ENCODE peak calls at places on chromosome 18, in ten cellular contexts. E is neural progenitor cell, R is A549, N is GM10248, P is tibial artery, A is right lobe of liver, D is H9, M is fibroblast of mammary gland, L is Peyer's patch, F is thyroid gland. K is an unnamed sample.

GRCh38 chr18:74906189-74906588 is 302.8 kb downstream of the PTGR3 start:
- DNase-seq in E (no peak), R (no peak), N (no peak), P (no peak), A (no peak), D (no peak), M (no peak), L (no peak), F (no peak), K (no peak)

GRCh38 chr18:48994044-48994651 is 43.4 kb upstream of the SMAD7 start:
- DNase-seq in E (no peak), R (no peak), N (no peak), P (peak), A (no peak), D (no peak), M (peak), L (no peak), F (peak), K (no peak)

GRCh38 chr18:59837586-59837985 is 62.2 kb upstream of the PMAIP1 start:
- DNase-seq in E (peak), R (peak), N (peak), P (no peak), A (no peak), D (peak), M (peak), L (peak), F (peak), K (peak)

GRCh38 chr18:75350440-75350839 is 77.1 kb downstream of the SMIM21 start:
- DNase-seq in E (peak), R (no peak), N (no peak), P (no peak), A (no peak), D (no peak), M (no peak), L (peak), F (no peak), K (no peak)

GRCh38 chr18:76668546-76668945 is 153.8 kb upstream of the ZNF236 start:
- DNase-seq in E (peak), R (no peak), N (no peak), P (no peak), A (no peak), D (no peak), M (no peak), L (no peak), F (no peak), K (no peak)

GRCh38 chr18:76460482-76460881 is 34.6 kb downstream of the ZNF516 start:
- DNase-seq in E (no peak), R (no peak), N (no peak), P (no peak), A (no peak), D (no peak), M (peak), L (no peak), F (no peak), K (no peak)

GRCh38 chr18:69491576-69491975 is 90.9 kb downstream of the DOK6 start:
- DNase-seq in E (no peak), R (no peak), N (no peak), P (no peak), A (no peak), D (no peak), M (no peak), L (no peak), F (no peak), K (no peak)

GRCh38 chr18:77133920-77134496 is 1.4 kb upstream of the MBP start:
- DNase-seq in E (peak), R (no peak), N (no peak), P (peak), A (peak), D (no peak), M (no peak), L (peak), F (peak), K (peak)

GRCh38 chr18:79927597-79928562 is 23.6 kb downstream of the SLC66A2 start:
- DNase-seq in E (peak), R (no peak), N (no peak), P (peak), A (no peak), D (peak), M (no peak), L (peak), F (peak), K (peak)

GRCh38 chr18:52337286-52337685 is 2.7 kb upstream of the DCC start:
- DNase-seq in E (no peak), R (no peak), N (no peak), P (no peak), A (no peak), D (no peak), M (peak), L (no peak), F (no peak), K (no peak)

GRCh38 chr18:35923939-35924338 is 48.5 kb upstream of the RMP24 start:
- DNase-seq in E (no peak), R (no peak), N (no peak), P (no peak), A (no peak), D (no peak), M (no peak), L (no peak), F (peak), K (no peak)

GRCh38 chr18:8480506-8481328 is 128.5 kb upstream of the RAB12 start:
- DNase-seq in E (peak), R (peak), N (no peak), P (no peak), A (no peak), D (peak), M (peak), L (peak), F (peak), K (no peak)

GRCh38 chr18:63681449-63682381 is 20.0 kb upstream of the SERPINB3 start:
- DNase-seq in E (no peak), R (no peak), N (no peak), P (no peak), A (peak), D (no peak), M (no peak), L (no peak), F (no peak), K (no peak)

GRCh38 chr18:13241083-13241892 is 22.7 kb downstream of the LDLRAD4 start:
- DNase-seq in E (no peak), R (no peak), N (no peak), P (peak), A (no peak), D (no peak), M (no peak), L (peak), F (no peak), K (no peak)

GRCh38 chr18:48293954-48294893 is 115.0 kb downstream of the ZBTB7C start:
- DNase-seq in E (no peak), R (no peak), N (no peak), P (no peak), A (no peak), D (no peak), M (no peak), L (peak), F (no peak), K (no peak)

GRCh38 chr18:42137671-42138375 is 182.8 kb downstream of the PIK3C3 start:
- DNase-seq in E (no peak), R (no peak), N (no peak), P (no peak), A (no peak), D (no peak), M (no peak), L (no peak), F (no peak), K (no peak)

GRCh38 chr18:58496231-58496630 is 132.7 kb downstream of the ALPK2 start:
- DNase-seq in E (no peak), R (no peak), N (no peak), P (no peak), A (no peak), D (no peak), M (peak), L (no peak), F (no peak), K (no peak)

GRCh38 chr18:12883003-12883683 is 894 bp downstream of the PTPN2 start:
- DNase-seq in E (peak), R (no peak), N (peak), P (peak), A (no peak), D (no peak), M (no peak), L (no peak), F (peak), K (no peak)

GRCh38 chr18:73136134-73136533 is 268.3 kb upstream of the NETO1 start:
- DNase-seq in E (peak), R (peak), N (peak), P (no peak), A (no peak), D (no peak), M (peak), L (no peak), F (no peak), K (no peak)

GRCh38 chr18:23141022-23141999 is 6.0 kb downstream of the CABLES1 start:
- DNase-seq in E (no peak), R (no peak), N (no peak), P (peak), A (peak), D (no peak), M (no peak), L (peak), F (peak), K (no peak)

DNA sequence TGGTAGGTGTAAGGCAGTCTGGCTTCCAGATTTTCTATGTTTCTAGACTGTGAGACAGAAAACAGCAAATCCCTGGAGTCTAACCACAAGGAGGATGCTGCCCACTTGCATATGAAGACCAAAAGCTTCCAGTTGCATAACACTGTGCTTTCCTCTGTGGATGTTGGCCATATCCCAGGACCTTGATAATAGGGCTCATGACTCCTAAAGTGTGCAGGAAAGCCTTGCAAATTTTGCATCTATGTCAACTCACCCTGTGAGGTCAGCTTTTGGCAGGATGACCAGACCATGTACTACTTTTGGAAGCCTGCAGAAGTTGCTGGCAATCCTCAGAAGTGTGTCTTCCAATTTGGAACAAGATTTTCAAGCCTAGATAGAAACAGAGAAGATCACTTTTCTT is 85.6 kb upstream of the RAB27B start:
- DNase-seq in E (no peak), R (no peak), N (no peak), P (peak), A (no peak), D (no peak), M (peak), L (peak), F (peak), K (no peak)
- TF ChIP-seq CTCF in E (no peak), R (no peak), N (no peak), P (no peak), A (no peak), D (no peak), M (no peak), L (no peak), F (no peak), K (no peak)

DNA sequence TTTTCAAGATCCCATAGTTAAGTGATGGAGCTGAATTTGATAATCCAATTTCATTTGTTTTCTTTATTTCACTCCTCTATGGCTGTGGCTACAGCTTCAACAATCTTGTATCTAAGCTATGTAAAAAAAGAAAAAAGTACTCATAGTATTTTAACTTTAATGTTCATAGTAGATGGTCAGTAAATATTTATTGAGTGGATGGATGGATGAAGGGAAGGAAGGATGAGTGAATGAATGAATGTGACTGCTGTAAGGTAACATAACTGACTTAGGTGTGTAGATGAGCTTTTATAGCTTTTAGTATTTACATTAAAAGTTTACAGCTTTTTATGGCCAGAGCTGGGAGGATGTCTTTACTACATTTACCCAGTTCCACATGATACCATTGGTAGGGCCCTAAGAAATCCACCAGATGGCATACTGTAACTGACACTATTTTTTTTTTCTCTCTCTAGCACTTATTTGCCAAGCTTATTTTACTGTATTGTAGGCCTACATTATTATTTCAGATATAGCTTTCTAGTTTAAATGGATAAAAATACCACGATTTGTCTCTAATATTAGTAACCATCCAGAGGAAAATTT is 13.4 kb upstream of the HRH4 start:
- DNase-seq in E (no peak), R (no peak), N (no peak), P (no peak), A (no peak), D (no peak), M (peak), L (no peak), F (no peak), K (no peak)
- TF ChIP-seq CTCF in E (peak), R (peak), N (no peak), P (no peak), A (peak), D (peak), M (peak), L (no peak), F (no peak), K (no peak)

GRCh38 chr18:9708057-9708881 is at the start of gene RAB31:
- DNase-seq in E (peak), R (peak), N (peak), P (peak), A (peak), D (peak), M (peak), L (peak), F (peak), K (peak)

GRCh38 chr18:9704233-9705118 is 3.6 kb upstream of the RAB31 start:
- DNase-seq in E (no peak), R (no peak), N (no peak), P (no peak), A (no peak), D (no peak), M (no peak), L (no peak), F (no peak), K (no peak)

GRCh38 chr18:9706081-9706935 is 1.8 kb upstream of the RAB31 start:
- DNase-seq in E (no peak), R (no peak), N (no peak), P (no peak), A (no peak), D (no peak), M (no peak), L (no peak), F (no peak), K (no peak)

GRCh38 chr18:9707381-9708056 is 582 bp upstream of the RAB31 start:
- DNase-seq in E (no peak), R (no peak), N (no peak), P (no peak), A (no peak), D (no peak), M (no peak), L (no peak), F (no peak), K (no peak)

GRCh38 chr18:9705183-9705864 is 2.8 kb upstream of the RAB31 start:
- DNase-seq in E (no peak), R (no peak), N (no peak), P (no peak), A (no peak), D (no peak), M (peak), L (no peak), F (no peak), K (no peak)
- TF ChIP-seq CTCF in E (no peak), R (no peak), N (no peak), P (no peak), A (no peak), D (no peak), M (no peak), L (no peak), F (no peak), K (no peak)

DNA sequence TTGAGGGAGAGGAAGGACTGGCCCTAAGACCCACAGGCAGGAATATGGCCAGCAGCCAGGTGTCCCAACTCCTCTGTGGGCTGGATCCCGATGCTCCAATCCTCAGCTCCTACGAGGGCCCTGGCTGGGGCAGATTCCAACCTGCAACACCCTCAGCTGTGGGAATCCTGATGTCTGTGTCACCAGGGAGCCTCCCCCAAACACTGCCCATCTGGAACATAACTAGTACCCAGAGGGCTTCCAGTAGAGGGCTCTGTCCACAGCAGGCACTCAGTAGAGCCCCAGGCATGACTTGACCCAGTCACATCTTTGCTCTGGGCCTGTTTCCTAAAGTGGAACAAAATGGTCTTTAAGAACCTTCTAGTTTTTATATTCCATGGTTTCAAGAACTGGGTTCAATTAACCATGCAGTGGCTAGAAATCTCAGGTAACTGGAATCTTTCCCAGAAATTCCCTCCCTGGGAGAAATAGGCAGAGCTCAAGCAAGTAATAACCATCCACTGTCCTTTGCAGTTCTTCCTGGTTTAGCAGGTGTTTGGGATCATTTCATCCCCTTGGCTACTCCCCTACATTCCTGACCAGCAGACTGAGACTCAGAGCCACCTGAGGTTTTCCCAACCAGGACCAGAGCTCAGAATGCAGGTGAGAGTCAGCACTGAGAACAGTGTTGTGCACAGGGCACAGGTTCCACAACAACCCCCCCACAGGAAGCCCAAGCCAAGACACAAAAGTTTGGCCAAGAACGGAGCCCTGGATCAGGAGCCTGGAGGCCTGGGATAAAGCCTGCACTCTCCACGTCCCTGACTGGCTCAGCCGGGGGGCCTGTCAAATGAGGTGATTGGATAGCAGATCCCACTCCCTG is 20.8 kb upstream of the LOXHD1 start:
- DNase-seq in E (no peak), R (no peak), N (no peak), P (no peak), A (no peak), D (no peak), M (peak), L (no peak), F (peak), K (no peak)
- TF ChIP-seq CTCF in E (peak), R (no peak), N (no peak), P (no peak), A (no peak), D (no peak), M (peak), L (no peak), F (no peak), K (no peak)

GRCh38 chr18:54100466-54100865 is 124.0 kb downstream of the MBD2 start:
- DNase-seq in E (no peak), R (no peak), N (no peak), P (no peak), A (no peak), D (no peak), M (peak), L (no peak), F (no peak), K (no peak)

GRCh38 chr18:54100920-54101319 is 123.5 kb downstream of the MBD2 start:
- DNase-seq in E (no peak), R (no peak), N (no peak), P (no peak), A (no peak), D (no peak), M (peak), L (no peak), F (no peak), K (no peak)

GRCh38 chr18:54102123-54102522 is 122.3 kb downstream of the MBD2 start:
- DNase-seq in E (no peak), R (no peak), N (no peak), P (no peak), A (no peak), D (no peak), M (no peak), L (no peak), F (no peak), K (no peak)
- TF ChIP-seq CTCF in E (no peak), R (no peak), N (no peak), P (no peak), A (no peak), D (no peak), M (no peak), L (no peak), F (no peak), K (no peak)

K was measured in CD14-positive monocyte.